ENCODE peak calls at places on chromosomes 16 and 17, in eight cellular contexts. F, W, O, D, H, V, I and Z are unnamed samples.

GRCh38 chr17:17355426-17355825 is 52.3 kb downstream of the NT5M start:
- DNase-seq in F (peak; percentile 46), W (no peak), O (no peak), D (no peak), H (no peak), V (no peak), I (no peak), Z (no peak)

GRCh38 chr17:66187718-66188117 is 4.2 kb downstream of the CEP112 start:
- DNase-seq in F (no peak), W (no peak), O (no peak), D (no peak), H (no peak), V (no peak), I (no peak), Z (no peak)

GRCh38 chr16:75208242-75208825 is 1.4 kb upstream of the CTRB2 start:
- DNase-seq in F (no peak), W (no peak), O (no peak), D (no peak), H (no peak), V (no peak), I (no peak), Z (no peak)

GRCh38 chr16:23514381-23515152 is 4.3 kb upstream of the GGA2 start:
- DNase-seq in F (no peak), W (no peak), O (no peak), D (no peak), H (no peak), V (no peak), I (no peak), Z (no peak)

GRCh38 chr17:81332949-81333570 is 38.0 kb upstream of the SLC38A10 start:
- DNase-seq in F (no peak), W (no peak), O (no peak), D (no peak), H (no peak), V (no peak), I (no peak), Z (no peak)

GRCh38 chr17:4236456-4236855 is 27.3 kb downstream of the ANKFY1 start:
- DNase-seq in F (no peak), W (peak; percentile 27), O (no peak), D (no peak), H (no peak), V (no peak), I (peak; percentile 52), Z (no peak)

GRCh38 chr17:41434313-41434895 is 6.4 kb downstream of the KRT38 start:
- DNase-seq in F (no peak), W (no peak), O (no peak), D (no peak), H (no peak), V (no peak), I (no peak), Z (no peak)

GRCh38 chr17:46730679-46731078 is 87.8 kb downstream of the WNT3 start:
- DNase-seq in F (no peak), W (no peak), O (no peak), D (no peak), H (no peak), V (no peak), I (no peak), Z (no peak)

GRCh38 chr17:17508641-17509591 is 12.7 kb upstream of the RASD1 start:
- DNase-seq in F (peak; percentile 43), W (no peak), O (no peak), D (no peak), H (no peak), V (no peak), I (no peak), Z (no peak)

GRCh38 chr17:46264456-46265198 is 30.3 kb upstream of the LRRC37A start:
- DNase-seq in F (no peak), W (peak; percentile 83), O (no peak), D (no peak), H (no peak), V (peak; percentile 64), I (peak; percentile 92), Z (peak; percentile 73)

GRCh38 chr17:21199311-21199710 is 14.7 kb downstream of the TMEM11 start:
- DNase-seq in F (no peak), W (peak; percentile 66), O (no peak), D (no peak), H (no peak), V (no peak), I (no peak), Z (no peak)

GRCh38 chr16:75591001-75591852 is 25.0 kb downstream of the GABARAPL2 start:
- DNase-seq in F (no peak), W (peak; percentile 83), O (peak; percentile 22), D (peak; percentile 46), H (no peak), V (no peak), I (peak; percentile 84), Z (peak; percentile 36)

GRCh38 chr17:30254150-30254549 is 18.7 kb upstream of the SLC6A4 start:
- DNase-seq in F (no peak), W (no peak), O (no peak), D (no peak), H (no peak), V (no peak), I (no peak), Z (no peak)

GRCh38 chr17:42818379-42818778 is 5.7 kb downstream of the BECN1 start:
- DNase-seq in F (no peak), W (peak; percentile 22), O (no peak), D (no peak), H (no peak), V (no peak), I (peak; percentile 33), Z (no peak)

GRCh38 chr16:53083123-53083522 is 28.3 kb downstream of the CHD9 start:
- DNase-seq in F (no peak), W (peak; percentile 45), O (no peak), D (no peak), H (no peak), V (peak; percentile 63), I (peak; percentile 43), Z (no peak)

GRCh38 chr16:74625500-74626350 is 18.8 kb upstream of the GLG1 start:
- DNase-seq in F (peak; percentile 27), W (no peak), O (no peak), D (no peak), H (no peak), V (no peak), I (no peak), Z (no peak)

DNA sequence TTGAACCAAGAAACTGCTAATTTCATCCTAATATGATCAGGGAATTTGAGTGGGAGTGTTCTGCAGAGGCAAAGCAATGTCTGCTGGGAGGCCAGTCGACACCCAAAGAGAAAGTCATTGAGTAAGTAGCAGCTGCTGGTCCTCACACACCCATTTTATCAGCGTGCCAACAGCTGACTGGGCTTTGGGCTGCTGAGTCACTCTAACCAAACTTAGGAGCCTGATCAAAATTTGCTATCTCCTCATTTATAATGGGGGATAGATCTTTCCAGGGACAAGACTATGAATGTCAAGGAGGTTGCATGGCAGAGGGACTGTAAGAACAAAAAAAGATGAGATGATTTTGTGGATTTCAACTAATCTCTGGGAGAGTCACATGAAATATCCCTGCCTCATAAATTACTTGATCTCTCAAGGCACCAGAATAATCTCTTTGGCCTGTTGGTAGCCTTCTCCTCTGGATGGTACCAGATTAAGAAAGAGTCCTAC is 32.9 kb downstream of the CPSF4L start:
- DNase-seq in F (no peak), W (peak; percentile 86), O (peak; percentile 61), D (peak; percentile 44), H (no peak), V (peak; percentile 70), I (peak; percentile 90), Z (peak; percentile 50)
- H3K4me3 ChIP-seq in F (no peak overlapping the region), W (no peak overlapping the region), O (no peak overlapping the region), D (no peak overlapping the region), H (no peak overlapping the region), V (no peak overlapping the region), I (no peak overlapping the region), Z (no peak overlapping the region)

GRCh38 chr16:8903004-8903403 is 20.9 kb downstream of the LITAFD start:
- DNase-seq in F (no peak), W (no peak), O (no peak), D (no peak), H (no peak), V (no peak), I (no peak), Z (no peak)

GRCh38 chr16:8904018-8904430 is 21.9 kb downstream of the LITAFD start:
- DNase-seq in F (no peak), W (no peak), O (no peak), D (no peak), H (no peak), V (no peak), I (no peak), Z (no peak)

GRCh38 chr16:8905795-8906591 is 23.8 kb downstream of the LITAFD start:
- DNase-seq in F (no peak), W (no peak), O (no peak), D (no peak), H (no peak), V (no peak), I (no peak), Z (no peak)

GRCh38 chr16:8907096-8907495 is 24.9 kb downstream of the LITAFD start:
- DNase-seq in F (no peak), W (no peak), O (no peak), D (no peak), H (no peak), V (no peak), I (no peak), Z (no peak)

DNA sequence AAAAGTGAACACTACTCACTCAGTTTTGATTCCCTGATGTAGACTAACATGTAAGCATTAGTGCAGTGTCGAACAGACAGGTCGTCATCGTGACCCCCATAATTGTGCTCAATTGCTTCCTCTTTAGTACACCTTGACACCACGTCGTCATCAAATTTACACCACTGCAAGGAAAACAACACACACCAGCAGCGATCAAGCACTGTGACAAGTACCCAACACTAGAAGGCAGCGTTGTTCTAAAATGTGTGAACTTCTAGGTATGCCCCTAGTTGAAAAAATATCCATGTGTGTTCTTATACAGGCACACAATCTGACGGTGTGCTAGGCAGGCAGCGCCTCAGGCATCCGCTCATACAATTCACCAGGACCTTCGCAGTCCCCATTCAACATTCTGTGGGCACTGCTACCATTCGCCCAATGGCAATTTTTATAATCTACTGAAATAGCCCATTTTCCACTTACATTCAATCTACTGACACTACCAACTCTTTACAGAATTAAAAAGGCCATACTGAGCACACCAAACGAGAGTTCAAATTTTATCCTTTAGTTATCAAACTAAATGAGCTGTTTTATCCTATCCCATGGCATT is 23.1 kb downstream of the LITAFD start:
- DNase-seq in F (no peak), W (peak; percentile 60), O (no peak), D (no peak), H (no peak), V (peak; percentile 69), I (peak; percentile 45), Z (no peak)
- TF ChIP-seq CTCF in F (peak; percentile 26), W (peak; percentile 45), O (no peak), D (peak; percentile 25), H (peak; percentile 9), V (peak; percentile 27), I (peak; percentile 49), Z (peak; percentile 58)

GRCh38 chr17:77286641-77287431 is 146.1 kb downstream of the SEC14L1 start:
- DNase-seq in F (peak; percentile 85), W (peak; percentile 97), O (peak; percentile 90), D (peak; percentile 95), H (no peak), V (peak; percentile 99), I (peak; percentile 18), Z (no peak)
- H3K4me3 ChIP-seq in F (no peak overlapping the region), W (no peak overlapping the region), O (no peak overlapping the region), D (peak overlapping the region; percentile 13), H (no peak overlapping the region), V (peak overlapping the region; percentile 41), I (no peak overlapping the region), Z (no peak overlapping the region)

DNA sequence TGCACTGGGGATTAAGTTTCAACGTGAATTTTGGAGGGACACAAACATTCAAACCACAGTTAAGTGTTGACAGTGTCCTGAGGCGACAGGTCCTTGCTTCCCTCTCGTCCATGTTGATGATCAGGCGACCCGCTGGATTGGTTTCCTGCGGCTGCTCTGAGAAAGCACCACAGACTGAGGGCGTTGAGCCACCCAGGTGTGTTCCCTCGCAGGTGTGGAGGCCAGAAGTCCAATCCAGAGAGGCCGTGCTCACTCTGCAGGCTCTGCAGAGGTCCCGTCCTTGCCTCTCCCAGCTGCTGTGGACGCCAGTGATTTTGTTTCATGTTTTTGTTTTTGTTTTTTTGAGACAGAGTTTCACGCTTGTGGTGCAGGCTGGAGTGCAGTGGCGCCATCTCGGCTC is 22.4 kb upstream of the CBX2 start:
- DNase-seq in F (no peak), W (no peak), O (no peak), D (no peak), H (no peak), V (no peak), I (no peak), Z (no peak)
- TF ChIP-seq CTCF in F (no peak), W (no peak), O (no peak), D (no peak), H (no peak), V (no peak), I (no peak), Z (no peak)